ENCODE peak calls at places on chromosomes 16 and 17, in eight cellular contexts. M is mammary epithelial cell, N is ovary, S is tibial artery, V is GM23248, U is AG04450, K is A549, W is sigmoid colon. G is an unnamed sample.

GRCh38 chr16:62225675-62226074 is 189.4 kb upstream of the CDH8 start:
- DNase-seq in M (peak; percentile 80), N (no peak), S (peak; percentile 66), V (peak; percentile 76), U (no peak), K (peak; percentile 3), W (no peak), G (peak; percentile 10)

GRCh38 chr17:38341035-38341721 is 2.6 kb downstream of the GPR179 start:
- DNase-seq in M (no peak), N (peak; percentile 57), S (peak; percentile 34), V (peak; percentile 36), U (no peak), K (no peak), W (peak; percentile 76), G (peak; percentile 76)

GRCh38 chr16:56226840-56227525 is 35.7 kb downstream of the GNAO1 start:
- DNase-seq in M (no peak), N (no peak), S (no peak), V (no peak), U (no peak), K (no peak), W (no peak), G (no peak)

GRCh38 chr16:89265647-89266046 is 48.1 kb downstream of the ZNF778 start:
- DNase-seq in M (no peak), N (no peak), S (no peak), V (no peak), U (no peak), K (no peak), W (no peak), G (no peak)

GRCh38 chr17:33166472-33166871 is 126.6 kb downstream of the ASIC2 start:
- DNase-seq in M (no peak), N (no peak), S (no peak), V (no peak), U (no peak), K (no peak), W (no peak), G (no peak)

GRCh38 chr16:2224183-2224486 is 744 bp downstream of the E4F1 start:
- DNase-seq in M (no peak), N (no peak), S (no peak), V (no peak), U (no peak), K (no peak), W (no peak), G (no peak)

GRCh38 chr16:86455116-86455515 is 55.2 kb upstream of the FOXF1 start:
- DNase-seq in M (no peak), N (no peak), S (no peak), V (peak; percentile 36), U (peak; percentile 96), K (no peak), W (peak; percentile 80), G (no peak)

GRCh38 chr17:18033442-18034099 is 5.4 kb downstream of the ATPAF2 start:
- DNase-seq in M (peak; percentile 74), N (no peak), S (no peak), V (peak; percentile 93), U (peak; percentile 63), K (peak; percentile 86), W (no peak), G (peak; percentile 12)

GRCh38 chr17:3755335-3756030 is 31.8 kb downstream of the HASPIN start:
- DNase-seq in M (no peak), N (no peak), S (no peak), V (no peak), U (no peak), K (no peak), W (no peak), G (no peak)

GRCh38 chr16:82990155-82990554 is 363.4 kb downstream of the CDH13 start:
- DNase-seq in M (peak; percentile 36), N (no peak), S (no peak), V (peak; percentile 80), U (peak; percentile 32), K (no peak), W (no peak), G (no peak)

GRCh38 chr16:22386976-22387375 is 12.6 kb upstream of the CDR2 start:
- DNase-seq in M (no peak), N (no peak), S (no peak), V (peak; percentile 88), U (peak; percentile 78), K (no peak), W (no peak), G (no peak)

GRCh38 chr17:78039581-78039980 is 81.1 kb downstream of the TNRC6C start:
- DNase-seq in M (no peak), N (no peak), S (no peak), V (no peak), U (no peak), K (no peak), W (no peak), G (peak; percentile 21)

GRCh38 chr16:50267651-50268050 is 1.3 kb downstream of the ADCY7 start:
- DNase-seq in M (no peak), N (no peak), S (no peak), V (no peak), U (no peak), K (no peak), W (peak; percentile 49), G (no peak)

GRCh38 chr16:29815032-29815721 is 775 bp upstream of the PAGR1 start:
- DNase-seq in M (no peak), N (peak; percentile 72), S (no peak), V (peak; percentile 42), U (no peak), K (no peak), W (peak; percentile 79), G (no peak)

GRCh38 chr16:46894011-46894672 is 10.0 kb downstream of the GPT2 start:
- DNase-seq in M (no peak), N (peak; percentile 79), S (no peak), V (peak; percentile 25), U (no peak), K (no peak), W (no peak), G (peak; percentile 83)

GRCh38 chr16:7513429-7513828 is 180.8 kb downstream of the RBFOX1 start:
- DNase-seq in M (no peak), N (no peak), S (no peak), V (no peak), U (no peak), K (no peak), W (no peak), G (no peak)

GRCh38 chr17:7029659-7030058 is 6.2 kb upstream of the SLC16A13 start:
- DNase-seq in M (no peak), N (no peak), S (no peak), V (no peak), U (no peak), K (no peak), W (no peak), G (no peak)
- H3K27ac ChIP-seq in M (no peak overlapping the region), N (no peak overlapping the region), S (no peak overlapping the region), V (no peak overlapping the region), U (no peak overlapping the region), K (no peak overlapping the region), W (no peak overlapping the region), G (no peak overlapping the region)

DNA sequence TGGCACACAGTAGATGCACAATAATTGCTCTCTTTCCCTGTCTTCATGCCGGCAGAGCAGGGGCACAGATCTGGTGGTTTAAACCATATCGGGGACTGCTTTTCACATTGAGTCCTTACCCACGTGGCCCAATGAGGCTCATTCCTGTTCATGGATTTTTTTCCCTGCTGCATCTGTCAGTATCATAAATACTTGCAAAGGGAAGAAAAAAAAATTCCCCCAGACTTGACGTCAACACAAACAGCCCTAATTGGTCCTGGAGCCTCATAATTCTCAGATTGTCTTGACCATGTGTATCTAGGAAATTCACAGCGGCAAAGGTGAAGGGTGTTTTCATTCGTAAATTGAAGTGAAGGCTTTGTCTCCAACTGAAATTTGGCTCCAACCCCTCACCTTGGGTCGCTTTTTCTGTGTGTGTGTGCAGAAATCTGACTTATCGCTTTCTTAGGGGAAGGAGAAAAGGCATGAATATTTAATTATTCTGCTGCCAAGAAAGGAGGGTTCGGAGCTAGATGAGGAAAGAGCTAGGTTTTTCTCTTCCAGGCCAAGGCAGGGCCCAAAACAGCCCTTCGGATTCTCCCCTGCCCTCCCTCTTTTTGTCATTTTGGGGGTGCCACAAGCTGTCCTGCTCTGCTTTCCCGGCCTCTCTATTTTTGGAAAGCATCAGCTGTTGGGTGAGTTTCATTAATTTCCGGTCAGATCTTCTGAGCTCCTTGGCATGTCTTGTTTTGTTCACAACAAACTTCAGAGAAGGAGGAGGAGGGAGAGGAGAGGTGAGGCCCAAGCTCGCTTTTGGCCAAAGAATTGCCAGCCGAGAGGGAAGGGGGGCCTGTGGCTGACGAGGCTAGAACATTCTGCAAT is 17.8 kb upstream of the CIBAR2 start:
- DNase-seq in M (no peak), N (peak; percentile 72), S (peak; percentile 69), V (peak; percentile 77), U (no peak), K (no peak), W (no peak), G (no peak)
- H3K27ac ChIP-seq in M (no peak overlapping the region), N (peak overlapping the region; percentile 74), S (peak overlapping the region; percentile 74), V (peak overlapping the region; percentile 69), U (peak overlapping the region; percentile 76), K (no peak overlapping the region), W (peak overlapping the region; percentile 77), G (no peak overlapping the region)

DNA sequence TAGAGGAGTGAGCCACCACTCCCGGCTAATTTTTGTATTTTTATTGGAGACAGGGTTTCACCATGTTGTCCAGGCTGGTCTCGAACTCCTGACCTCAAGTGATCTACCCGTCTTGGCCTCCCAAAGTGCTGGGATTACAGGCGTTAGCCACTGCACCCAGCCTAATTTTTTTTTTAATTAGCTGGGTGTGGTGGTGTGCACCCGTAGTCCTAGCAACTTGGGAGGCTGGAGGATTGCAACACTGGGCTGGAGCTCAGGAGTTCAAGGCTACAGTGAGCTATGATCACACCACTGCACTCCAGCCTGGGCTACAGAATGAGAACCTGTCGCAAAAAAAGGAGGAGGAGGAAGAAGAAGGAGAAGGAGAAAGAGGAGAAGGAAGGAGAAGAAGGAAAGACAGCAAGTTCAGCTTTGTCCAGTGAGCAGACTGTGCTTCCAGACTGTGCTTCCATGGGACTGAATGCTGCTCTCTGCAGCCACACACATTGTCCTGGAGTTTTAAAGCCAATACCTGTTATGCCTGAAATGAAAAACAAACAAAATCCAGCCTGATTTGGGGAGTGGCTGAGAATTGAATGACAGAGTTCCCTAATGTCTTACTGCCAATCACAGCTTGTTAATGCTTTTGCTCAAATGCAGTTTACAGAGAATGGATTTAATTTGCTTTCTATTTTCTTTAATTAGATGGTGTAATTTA is 2.8 kb upstream of the TNFRSF13B start:
- DNase-seq in M (no peak), N (no peak), S (no peak), V (no peak), U (no peak), K (no peak), W (peak; percentile 12), G (no peak)
- H3K27ac ChIP-seq in M (no peak overlapping the region), N (no peak overlapping the region), S (no peak overlapping the region), V (no peak overlapping the region), U (no peak overlapping the region), K (no peak overlapping the region), W (no peak overlapping the region), G (no peak overlapping the region)

GRCh38 chr16:593807-594206 is 3.9 kb downstream of the RAB40C start:
- DNase-seq in M (no peak), N (no peak), S (no peak), V (no peak), U (no peak), K (no peak), W (no peak), G (no peak)
- H3K27ac ChIP-seq in M (no peak overlapping the region), N (no peak overlapping the region), S (no peak overlapping the region), V (no peak overlapping the region), U (no peak overlapping the region), K (no peak overlapping the region), W (no peak overlapping the region), G (no peak overlapping the region)

GRCh38 chr16:27242398-27242797 is 26.2 kb downstream of the NSMCE1 start:
- DNase-seq in M (no peak), N (no peak), S (no peak), V (no peak), U (no peak), K (no peak), W (peak; percentile 24), G (no peak)
- H3K27ac ChIP-seq in M (no peak overlapping the region), N (no peak overlapping the region), S (peak overlapping the region; percentile 78), V (peak overlapping the region; percentile 45), U (peak overlapping the region; percentile 96), K (peak overlapping the region; percentile 9), W (peak overlapping the region; percentile 85), G (peak overlapping the region; percentile 64)

GRCh38 chr17:49508891-49509587 is 13.9 kb downstream of the NGFR start:
- DNase-seq in M (no peak), N (no peak), S (no peak), V (no peak), U (no peak), K (no peak), W (no peak), G (no peak)
- H3K27ac ChIP-seq in M (peak overlapping the region; percentile 52), N (no peak overlapping the region), S (no peak overlapping the region), V (no peak overlapping the region), U (no peak overlapping the region), K (no peak overlapping the region), W (no peak overlapping the region), G (no peak overlapping the region)

G was measured in substantia nigra.